ENCODE peak calls at places on chromosomes 13 and 19, in five cellular contexts. Z is GM23248, X is IMR-90, L is neural progenitor cell, I is keratinocyte. F is an unnamed sample.

GRCh38 chr19:22612316-22612715 is 21.8 kb upstream of the ZNF492 start:
- DNase-seq in L (no peak), Z (no peak), I (no peak), X (no peak), F (no peak)

GRCh38 chr13:81562598-81562997 is 1221.7 kb upstream of the SPRY2 start:
- DNase-seq in I (no peak), Z (no peak), X (no peak), L (no peak), F (no peak)

GRCh38 chr19:3440082-3440481 is 40.2 kb downstream of the SMIM24 start:
- DNase-seq in L (peak), X (no peak), I (no peak), Z (peak), F (peak)

GRCh38 chr13:95924389-95924994 is 128.7 kb downstream of the UGGT2 start:
- DNase-seq in Z (peak), L (no peak), X (peak), I (peak), F (peak)

GRCh38 chr19:15248648-15249559 is 16.7 kb upstream of the EPHX3 start:
- DNase-seq in L (no peak), X (peak), I (no peak), Z (peak), F (no peak)

GRCh38 chr19:44777715-44778347 is at the start of gene CBLC:
- DNase-seq in Z (peak), L (peak), I (peak), X (no peak), F (peak)

GRCh38 chr13:113620036-113620435 is 35.5 kb downstream of the TFDP1 start:
- DNase-seq in X (no peak), L (no peak), I (no peak), Z (no peak), F (no peak)

GRCh38 chr13:29524176-29524575 is 71.3 kb downstream of the SLC7A1 start:
- DNase-seq in X (no peak), L (no peak), Z (no peak), I (no peak), F (no peak)

GRCh38 chr19:12111176-12111575 is 29.0 kb downstream of the ZNF20 start:
- DNase-seq in Z (no peak), L (no peak), X (no peak), I (no peak), F (no peak)

GRCh38 chr13:107590556-107590955 is 624.8 kb downstream of the LIG4 start:
- DNase-seq in Z (no peak), X (peak), L (no peak), I (no peak), F (no peak)

GRCh38 chr13:26168276-26168814 is 53.8 kb downstream of the RNF6 start:
- DNase-seq in Z (peak), X (peak), I (no peak), L (no peak), F (no peak)

GRCh38 chr13:57624565-57625435 is 6.7 kb upstream of the PCDH17 start:
- DNase-seq in X (peak), L (peak), Z (peak), I (peak), F (no peak)

GRCh38 chr19:51123381-51124186 is 1.1 kb upstream of the SIGLEC9 start:
- DNase-seq in Z (no peak), I (no peak), L (no peak), X (no peak), F (no peak)

GRCh38 chr13:64810701-64811258 is 2419.4 kb downstream of the PCDH9 start:
- DNase-seq in X (peak), Z (peak), L (no peak), I (no peak), F (no peak)

GRCh38 chr19:7391218-7391670 is 42.5 kb downstream of the ARHGEF18 start:
- DNase-seq in L (no peak), Z (no peak), X (peak), I (peak), F (no peak)

GRCh38 chr13:44667950-44668349 is 91.8 kb upstream of the TSC22D1 start:
- DNase-seq in X (peak), I (no peak), Z (peak), L (peak), F (no peak)

GRCh38 chr19:2615782-2616181 is 86.7 kb downstream of the GNG7 start:
- DNase-seq in I (no peak), Z (no peak), X (no peak), L (no peak), F (no peak)

GRCh38 chr13:39976481-39976880 is 321.0 kb downstream of the COG6 start:
- DNase-seq in X (no peak), Z (no peak), I (no peak), L (peak), F (no peak)

DNA sequence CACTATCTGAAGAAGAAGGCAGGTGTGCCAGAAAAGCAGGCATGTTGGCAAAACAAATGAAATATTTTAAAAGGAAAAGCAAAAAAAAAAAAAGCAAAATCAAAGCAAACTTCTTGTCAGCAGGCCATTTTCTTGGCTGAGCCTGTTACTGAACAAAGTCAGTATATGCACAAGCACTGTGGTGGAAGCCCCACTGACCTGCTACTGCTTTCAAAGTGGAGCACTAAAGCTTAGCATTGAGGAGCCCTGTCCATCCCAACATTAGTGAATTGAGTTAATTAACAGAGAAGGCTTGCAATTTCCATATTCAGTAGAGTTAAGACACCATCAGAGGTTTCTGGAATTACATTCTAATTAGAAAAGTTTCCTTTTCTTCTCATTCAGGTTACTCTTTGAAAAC is 574.1 kb downstream of the PCDH9 start:
- DNase-seq in L (peak), Z (no peak), I (no peak), X (no peak), F (no peak)
- H3K9ac ChIP-seq in L (no peak), Z (no peak), I (no peak), X (no peak), F (no peak)

GRCh38 chr19:18373892-18374629 is 11.9 kb upstream of the GDF15 start:
- DNase-seq in X (peak), Z (peak), I (peak), L (peak), F (peak)

GRCh38 chr19:18377026-18377425 is 8.9 kb upstream of the GDF15 start:
- DNase-seq in I (no peak), L (no peak), Z (no peak), X (no peak), F (no peak)

GRCh38 chr19:18368504-18369222 is 17.3 kb upstream of the GDF15 start:
- DNase-seq in Z (no peak), L (peak), I (no peak), X (no peak), F (no peak)

DNA sequence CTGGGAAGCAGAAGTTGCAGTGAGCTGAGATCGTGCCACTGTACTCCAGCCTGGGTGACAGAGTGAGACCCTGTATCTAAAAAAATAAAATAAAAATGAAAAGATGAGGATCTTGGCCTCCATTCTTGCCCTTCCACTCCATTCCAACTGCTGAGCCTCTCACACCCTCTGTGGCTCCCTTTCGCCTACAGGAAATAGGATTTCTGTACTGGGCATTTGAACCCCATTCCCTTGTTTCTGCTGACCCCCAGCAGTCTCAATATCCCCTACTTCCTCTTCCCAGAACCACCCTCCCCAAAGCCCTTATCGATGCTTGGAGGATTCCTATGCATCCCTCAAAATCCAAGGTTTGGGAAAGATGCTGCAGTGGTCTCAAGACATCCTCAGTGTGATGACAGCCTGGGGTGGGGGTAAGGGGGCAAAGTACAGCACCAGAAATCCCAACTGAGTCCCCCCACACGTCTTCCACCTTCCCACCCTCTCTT is 12.5 kb upstream of the GDF15 start:
- DNase-seq in I (no peak), Z (no peak), X (no peak), L (no peak), F (no peak)
- H3K9ac ChIP-seq in I (peak), Z (peak), X (peak), L (no peak), F (peak)

DNA sequence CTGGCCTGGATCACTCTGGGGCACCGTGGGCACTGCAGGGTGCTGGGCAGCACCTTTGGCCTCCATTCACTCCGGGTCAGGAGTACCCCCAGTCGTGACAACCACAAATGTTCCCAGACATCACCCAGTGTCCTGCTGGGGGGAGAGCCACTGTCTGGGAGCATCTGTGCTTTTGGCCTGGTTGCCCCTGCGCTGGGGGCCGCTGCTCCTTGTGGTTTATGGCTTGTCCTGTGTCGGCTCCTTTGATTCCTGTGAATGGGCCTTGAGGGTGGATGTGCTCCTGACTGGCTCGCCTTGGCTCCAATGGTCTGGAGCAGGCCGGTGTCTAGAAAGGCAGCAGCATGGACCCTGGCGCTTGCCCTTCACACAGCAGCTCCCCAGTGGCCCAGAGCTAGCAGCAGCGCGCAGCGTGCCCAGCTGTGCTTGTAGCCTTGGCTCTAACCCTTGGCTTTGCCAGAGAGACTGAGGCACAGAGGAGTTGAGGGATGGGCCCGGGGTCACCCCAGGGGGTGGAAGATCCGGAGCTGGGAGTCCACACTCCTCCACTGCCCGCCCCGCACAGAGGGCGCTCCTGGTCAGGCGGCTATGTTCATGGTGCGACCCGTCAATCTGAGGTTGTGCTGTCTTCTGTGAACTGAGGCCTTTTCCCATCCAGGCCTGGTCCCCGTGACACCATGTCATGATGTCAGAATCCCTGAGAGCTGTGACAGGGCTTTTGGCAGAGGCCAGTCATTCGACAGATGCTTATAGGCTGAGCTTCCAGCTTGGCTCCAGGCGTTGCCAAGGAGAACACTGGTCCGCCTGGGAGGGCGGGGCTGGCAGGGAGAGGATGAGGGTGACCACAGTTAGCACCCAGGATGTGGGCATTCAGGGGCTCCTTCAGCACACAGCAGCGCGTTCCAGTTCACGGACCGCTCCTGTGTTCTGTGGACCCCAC is 4.1 kb downstream of the DAZAP1 start:
- DNase-seq in X (peak), I (no peak), Z (peak), L (no peak), F (no peak)
- H3K9ac ChIP-seq in X (no peak), I (peak), Z (peak), L (peak), F (peak)

GRCh38 chr13:75226755-75227435 is 255.1 kb downstream of the TBC1D4 start:
- DNase-seq in Z (peak), X (peak), I (peak), L (no peak), F (no peak)
- H3K9ac ChIP-seq in Z (peak), X (no peak), I (no peak), L (no peak), F (no peak)

F was measured in NT2/D1.